ENCODE peak calls at places on chromosomes 13 and 19, in nine cellular contexts. P, L, T, C, N, J, K, D and E are unnamed samples.

GRCh38 chr19:17555929-17556813 is 722 bp downstream of the COLGALT1 start:
- DNase-seq in P (peak), L (peak), T (peak), C (peak), N (no peak), J (peak), K (peak), D (peak), E (no peak)

GRCh38 chr13:93284056-93284455 is 57.4 kb downstream of the GPC6 start:
- DNase-seq in P (no peak), L (no peak), T (no peak), C (no peak), N (no peak), J (no peak), K (no peak), D (no peak), E (no peak)

GRCh38 chr13:46667687-46668281 is 114.8 kb downstream of the LRCH1 start:
- DNase-seq in P (no peak), L (no peak), T (peak), C (no peak), N (no peak), J (no peak), K (no peak), D (peak), E (no peak)

GRCh38 chr13:30375436-30375835 is 46.9 kb upstream of the UBE2L5 start:
- DNase-seq in P (no peak), L (no peak), T (peak), C (no peak), N (no peak), J (no peak), K (no peak), D (no peak), E (no peak)

GRCh38 chr19:48543121-48543710 is 8.8 kb upstream of the SULT2B1 start:
- DNase-seq in P (no peak), L (peak), T (no peak), C (peak), N (no peak), J (no peak), K (peak), D (peak), E (no peak)

GRCh38 chr13:29496241-29496712 is 99.2 kb downstream of the SLC7A1 start:
- DNase-seq in P (peak), L (peak), T (peak), C (no peak), N (no peak), J (no peak), K (no peak), D (peak), E (no peak)

GRCh38 chr13:49086711-49087110 is 111.0 kb downstream of the FNDC3A start:
- DNase-seq in P (no peak), L (no peak), T (no peak), C (no peak), N (no peak), J (no peak), K (no peak), D (peak), E (peak)

GRCh38 chr19:38434549-38435051 is 1.1 kb downstream of the RYR1 start:
- DNase-seq in P (peak), L (no peak), T (no peak), C (no peak), N (no peak), J (no peak), K (peak), D (no peak), E (peak)

GRCh38 chr13:23462815-23463559 is 29.5 kb upstream of the SACS start:
- DNase-seq in P (no peak), L (no peak), T (no peak), C (peak), N (no peak), J (no peak), K (peak), D (no peak), E (no peak)

GRCh38 chr19:41426952-41427646 is at the start of gene B3GNT8:
- DNase-seq in P (peak), L (peak), T (no peak), C (peak), N (no peak), J (peak), K (peak), D (peak), E (peak)

GRCh38 chr13:25169356-25169755 is 2.7 kb downstream of the AMER2 start:
- DNase-seq in P (no peak), L (no peak), T (no peak), C (no peak), N (no peak), J (no peak), K (no peak), D (no peak), E (no peak)

GRCh38 chr19:46490774-46491173 is 4.9 kb downstream of the PNMA8B start:
- DNase-seq in P (no peak), L (no peak), T (no peak), C (no peak), N (no peak), J (no peak), K (no peak), D (no peak), E (no peak)

GRCh38 chr13:97028441-97029299 is 34.4 kb upstream of the OXGR1 start:
- DNase-seq in P (peak), L (no peak), T (peak), C (peak), N (no peak), J (peak), K (peak), D (peak), E (no peak)

GRCh38 chr19:3692141-3693029 is 7.9 kb downstream of the PIP5K1C start:
- DNase-seq in P (no peak), L (peak), T (peak), C (no peak), N (no peak), J (no peak), K (peak), D (no peak), E (no peak)

DNA sequence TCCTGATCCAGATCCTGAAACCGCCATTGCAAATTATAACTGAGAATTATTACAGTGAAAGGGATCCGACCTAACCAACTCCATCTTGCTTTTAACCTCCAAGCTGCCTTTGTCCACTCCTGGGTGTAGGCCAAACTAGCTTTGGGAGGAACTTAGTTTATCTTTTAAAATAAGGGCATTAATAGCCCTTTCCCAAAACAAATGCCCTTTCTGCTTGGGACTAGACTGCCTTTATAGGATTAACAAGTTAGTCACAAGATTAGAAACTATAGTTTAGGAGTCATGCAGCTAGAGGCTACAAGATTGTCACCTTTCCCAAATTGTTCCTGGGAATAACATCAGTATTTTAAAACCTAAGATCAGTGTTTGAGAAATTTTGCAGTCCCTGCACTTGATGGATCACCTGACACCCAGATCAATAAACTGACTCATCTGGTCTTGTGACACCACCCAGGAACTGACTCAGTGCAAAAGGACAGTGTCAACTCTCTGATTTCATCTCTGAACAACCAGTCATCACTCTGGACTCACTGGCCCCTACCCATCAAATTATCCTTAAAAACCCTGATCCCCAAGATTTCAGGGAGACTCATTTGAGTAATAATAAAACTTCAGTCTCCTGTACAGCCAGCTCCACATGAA is 4.1 kb upstream of the ZNF841 start:
- DNase-seq in P (no peak), L (no peak), T (no peak), C (peak), N (no peak), J (no peak), K (no peak), D (no peak), E (no peak)
- H3K4me3 ChIP-seq in P (no peak), L (no peak), T (no peak), C (no peak), N (no peak), J (no peak), K (no peak), D (no peak), E (no peak)

GRCh38 chr19:35859414-35859813 is 2.7 kb downstream of the KIRREL2 start:
- DNase-seq in P (no peak), L (peak), T (no peak), C (no peak), N (no peak), J (no peak), K (no peak), D (no peak), E (no peak)

GRCh38 chr19:35858311-35858710 is 1.6 kb downstream of the KIRREL2 start:
- DNase-seq in P (no peak), L (peak), T (no peak), C (no peak), N (no peak), J (no peak), K (no peak), D (no peak), E (no peak)

GRCh38 chr19:35853038-35853756 is 893 bp upstream of the NPHS1 start:
- DNase-seq in P (no peak), L (peak), T (no peak), C (no peak), N (no peak), J (no peak), K (no peak), D (no peak), E (no peak)

GRCh38 chr19:35856546-35857149 is at the start of gene KIRREL2:
- DNase-seq in P (no peak), L (peak), T (peak), C (no peak), N (no peak), J (peak), K (peak), D (no peak), E (no peak)

DNA sequence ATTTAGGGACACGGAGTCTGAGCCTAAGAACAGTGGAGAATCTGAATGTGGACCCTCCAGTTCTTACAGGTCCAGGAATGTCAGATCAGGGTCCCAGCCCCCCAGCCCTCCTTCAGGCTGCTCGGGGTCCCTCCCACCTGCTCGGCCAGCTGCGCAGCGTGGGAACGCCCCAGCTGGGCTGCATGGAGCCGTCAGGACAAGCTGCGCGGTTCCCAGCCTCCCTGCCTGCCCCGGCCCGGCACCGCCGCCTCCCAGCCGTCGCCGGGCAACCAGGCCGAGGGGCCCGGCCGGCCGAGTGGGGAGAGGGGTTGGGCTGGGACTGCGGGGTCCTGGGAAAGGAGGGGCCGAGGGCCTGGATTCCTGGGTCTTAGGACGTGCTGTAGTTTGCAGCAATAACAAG is 710 bp upstream of the KIRREL2 start:
- DNase-seq in P (no peak), L (peak), T (no peak), C (no peak), N (no peak), J (peak), K (no peak), D (no peak), E (no peak)
- H3K4me3 ChIP-seq in P (no peak), L (peak), T (peak), C (no peak), N (peak), J (peak), K (no peak), D (no peak), E (no peak)

GRCh38 chr13:42275098-42275471 is 3.1 kb downstream of the AKAP11 start:
- DNase-seq in P (no peak), L (no peak), T (peak), C (no peak), N (no peak), J (no peak), K (no peak), D (no peak), E (no peak)
- H3K4me3 ChIP-seq in P (no peak), L (no peak), T (peak), C (no peak), N (no peak), J (no peak), K (no peak), D (no peak), E (no peak)

GRCh38 chr19:30449191-30449590 is 77.0 kb downstream of the ZNF536 start:
- DNase-seq in P (no peak), L (no peak), T (no peak), C (no peak), N (no peak), J (no peak), K (no peak), D (no peak), E (no peak)

GRCh38 chr19:30450101-30450500 is 77.9 kb downstream of the ZNF536 start:
- DNase-seq in P (peak), L (no peak), T (no peak), C (no peak), N (peak), J (peak), K (peak), D (peak), E (no peak)

GRCh38 chr19:30448386-30449130 is 76.4 kb downstream of the ZNF536 start:
- DNase-seq in P (no peak), L (no peak), T (no peak), C (no peak), N (no peak), J (no peak), K (no peak), D (no peak), E (no peak)

GRCh38 chr19:30450945-30451344 is 78.8 kb downstream of the ZNF536 start:
- DNase-seq in P (no peak), L (no peak), T (no peak), C (no peak), N (no peak), J (no peak), K (no peak), D (no peak), E (no peak)

GRCh38 chr19:30449673-30450072 is 77.5 kb downstream of the ZNF536 start:
- DNase-seq in P (no peak), L (no peak), T (no peak), C (no peak), N (no peak), J (peak), K (peak), D (no peak), E (no peak)
- H3K4me3 ChIP-seq in P (peak), L (no peak), T (no peak), C (no peak), N (peak), J (no peak), K (no peak), D (no peak), E (peak)

DNA sequence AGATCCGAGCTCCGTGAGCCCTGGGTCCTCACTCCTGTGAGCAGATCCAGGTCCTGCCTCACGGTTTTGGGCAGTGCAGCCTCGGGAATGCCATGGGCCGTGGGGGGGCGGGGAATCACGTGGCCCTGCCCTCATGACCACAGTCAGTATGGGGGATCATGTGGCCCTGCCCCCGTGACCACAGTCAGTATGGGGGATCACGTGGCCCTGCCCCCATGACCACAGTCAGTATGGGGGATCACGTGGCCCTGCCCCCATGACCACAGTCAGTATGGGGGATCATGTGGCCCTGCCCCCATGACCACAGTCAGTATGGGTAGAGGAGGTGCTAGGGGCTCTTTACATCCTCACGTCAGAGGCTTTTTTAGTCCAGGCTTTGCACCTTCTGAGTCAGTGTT is 64.3 kb upstream of the F7 start:
- DNase-seq in P (no peak), L (peak), T (no peak), C (no peak), N (peak), J (no peak), K (no peak), D (no peak), E (no peak)
- H3K4me3 ChIP-seq in P (no peak), L (no peak), T (no peak), C (no peak), N (peak), J (no peak), K (no peak), D (no peak), E (no peak)

GRCh38 chr13:26503826-26504594 is 53.5 kb upstream of the WASF3 start:
- DNase-seq in P (no peak), L (no peak), T (no peak), C (no peak), N (no peak), J (no peak), K (no peak), D (no peak), E (no peak)

GRCh38 chr13:26509491-26509890 is 48.0 kb upstream of the WASF3 start:
- DNase-seq in P (no peak), L (no peak), T (no peak), C (no peak), N (no peak), J (no peak), K (peak), D (no peak), E (no peak)

GRCh38 chr13:26513931-26514330 is 43.6 kb upstream of the WASF3 start:
- DNase-seq in P (no peak), L (no peak), T (no peak), C (no peak), N (no peak), J (no peak), K (no peak), D (no peak), E (no peak)

GRCh38 chr13:26508885-26509284 is 48.6 kb upstream of the WASF3 start:
- DNase-seq in P (peak), L (no peak), T (no peak), C (peak), N (no peak), J (no peak), K (no peak), D (peak), E (peak)
- H3K4me3 ChIP-seq in P (no peak), L (no peak), T (no peak), C (no peak), N (no peak), J (no peak), K (no peak), D (no peak), E (no peak)

DNA sequence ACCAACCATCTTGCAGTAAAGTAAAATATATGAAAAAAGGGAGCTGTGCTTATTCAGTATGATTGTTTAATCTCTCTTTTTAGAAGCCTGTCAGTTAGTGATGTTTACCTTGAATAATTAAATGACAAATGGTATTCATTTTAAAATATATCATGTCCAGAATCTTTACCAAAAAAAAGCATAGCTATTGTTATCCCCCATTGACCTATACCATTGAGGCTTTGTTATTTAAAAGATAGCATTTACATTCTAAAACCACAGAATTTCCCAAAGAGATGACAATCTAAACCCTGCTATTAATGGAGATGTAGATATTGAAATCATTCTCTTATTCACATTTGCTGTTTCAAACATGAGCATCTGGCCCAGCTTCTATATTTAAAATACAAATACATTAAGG is 2.2 kb downstream of the CNMD start:
- DNase-seq in P (no peak), L (no peak), T (no peak), C (no peak), N (no peak), J (no peak), K (no peak), D (no peak), E (no peak)
- H3K4me3 ChIP-seq in P (no peak), L (no peak), T (no peak), C (no peak), N (peak), J (no peak), K (no peak), D (no peak), E (no peak)

DNA sequence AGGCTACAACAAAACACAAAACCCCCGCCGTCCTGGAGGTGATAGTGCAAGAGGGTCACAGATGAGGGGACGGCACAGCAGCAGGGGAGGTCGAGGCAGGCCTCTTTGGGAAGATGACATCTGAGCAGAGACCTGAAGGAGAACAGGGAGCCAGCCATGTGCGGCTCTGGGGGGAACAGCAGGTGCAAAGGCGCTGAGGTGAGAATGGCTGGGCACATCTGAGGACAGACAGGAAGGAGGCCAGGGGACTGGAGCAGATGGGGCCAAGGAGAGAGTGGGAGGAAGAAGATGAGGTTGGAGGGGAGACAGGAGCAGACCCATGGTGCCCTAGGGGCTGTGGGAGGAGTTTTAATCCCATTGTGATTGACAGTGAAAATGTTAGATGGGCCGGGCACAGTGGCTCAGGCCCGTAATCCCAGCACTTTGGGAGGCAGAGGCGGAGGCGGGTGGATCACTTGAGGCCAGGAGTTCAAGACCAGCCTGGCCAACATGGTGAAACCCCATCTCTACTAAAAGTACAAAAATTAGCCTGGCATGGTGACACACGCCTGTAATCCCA is 1.8 kb upstream of the CKM start:
- DNase-seq in P (no peak), L (no peak), T (no peak), C (no peak), N (no peak), J (no peak), K (no peak), D (no peak), E (no peak)
- H3K4me3 ChIP-seq in P (peak), L (no peak), T (no peak), C (no peak), N (no peak), J (no peak), K (no peak), D (no peak), E (no peak)

DNA sequence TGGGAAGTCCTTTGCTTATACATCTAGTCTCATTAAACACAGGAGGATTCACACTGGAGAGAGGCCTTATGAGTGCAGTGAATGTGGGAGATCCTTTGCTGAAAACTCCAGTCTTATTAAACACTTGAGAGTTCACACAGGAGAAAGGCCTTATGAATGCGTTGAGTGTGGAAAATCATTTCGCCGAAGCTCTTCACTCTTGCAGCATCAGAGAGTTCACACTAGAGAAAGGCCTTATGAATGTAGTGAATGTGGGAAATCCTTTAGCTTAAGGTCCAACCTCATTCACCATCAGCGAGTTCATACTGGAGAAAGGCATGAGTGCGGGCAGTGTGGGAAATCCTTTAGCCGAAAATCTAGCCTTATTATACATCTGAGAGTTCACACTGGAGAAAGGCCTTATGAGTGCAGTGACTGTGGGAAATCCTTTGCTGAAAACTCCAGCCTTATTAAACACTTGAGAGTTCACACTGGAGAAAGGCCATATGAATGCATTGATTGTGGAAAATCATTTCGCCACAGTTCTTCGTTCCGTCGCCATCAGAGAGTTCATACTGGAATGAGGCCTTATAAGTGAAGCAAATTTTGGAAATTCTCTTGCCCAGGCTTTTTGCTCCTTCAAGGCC is 9.9 kb downstream of the ZNF586 start:
- DNase-seq in P (no peak), L (no peak), T (no peak), C (no peak), N (no peak), J (no peak), K (no peak), D (no peak), E (no peak)
- H3K4me3 ChIP-seq in P (no peak), L (no peak), T (no peak), C (no peak), N (no peak), J (no peak), K (no peak), D (no peak), E (no peak)